ENCODE peak calls at places on chromosomes 5 and 9, in seven cellular contexts. L is activated naive CD8-positive, alpha-beta T cell treated with anti-CD3 and anti-CD28 coated beads, Interleukin-2, amount 50 U/mL, for 24 hours; F is GF-D8; A is GM23338; P is activated CD8-positive, alpha-beta memory T cell treated with anti-CD3 and anti-CD28 coated beads for 4 hours; O is germinal center; E is NCI-H524. I is an unnamed sample.

GRCh38 chr9:70470050-70471015 is 55.9 kb upstream of the KLF9 start:
- DNase-seq in L (no peak), F (no peak), A (no peak), P (no peak), O (no peak), E (no peak), I (no peak)

GRCh38 chr5:16934123-16934522 is 2.0 kb downstream of the MYO10 start:
- DNase-seq in L (peak; percentile 57), F (no peak), A (peak; percentile 92), P (no peak), O (peak; percentile 79), E (peak; percentile 57), I (no peak)

GRCh38 chr5:53926026-53926425 is 365.6 kb downstream of the NDUFS4 start:
- DNase-seq in L (no peak), F (no peak), A (no peak), P (no peak), O (no peak), E (no peak), I (no peak)

GRCh38 chr5:448766-449090 is 5.8 kb downstream of the EXOC3 start:
- DNase-seq in L (no peak), F (no peak), A (no peak), P (no peak), O (no peak), E (no peak), I (no peak)

GRCh38 chr9:135310134-135310533 is 169.4 kb upstream of the PPP1R26 start:
- DNase-seq in L (no peak), F (no peak), A (no peak), P (no peak), O (no peak), E (no peak), I (no peak)

GRCh38 chr9:80501635-80502034 is 929.9 kb downstream of the TLE4 start:
- DNase-seq in L (no peak), F (no peak), A (no peak), P (no peak), O (no peak), E (no peak), I (no peak)

GRCh38 chr9:89522979-89523305 is 25.0 kb upstream of the SEMA4D start:
- DNase-seq in L (no peak), F (no peak), A (no peak), P (no peak), O (no peak), E (no peak), I (no peak)

GRCh38 chr5:1561402-1561929 is 37.7 kb upstream of the LPCAT1 start:
- DNase-seq in L (no peak), F (no peak), A (no peak), P (no peak), O (no peak), E (no peak), I (no peak)

GRCh38 chr5:66987949-66988838 is 208.4 kb downstream of the CD180 start:
- DNase-seq in L (no peak), F (no peak), A (peak; percentile 73), P (no peak), O (peak; percentile 21), E (no peak), I (no peak)

GRCh38 chr5:144207875-144208444 is 37.3 kb downstream of the KCTD16 start:
- DNase-seq in L (no peak), F (no peak), A (no peak), P (no peak), O (no peak), E (no peak), I (no peak)

GRCh38 chr9:114214181-114214580 is 58.8 kb downstream of the COL27A1 start:
- DNase-seq in L (no peak), F (no peak), A (no peak), P (no peak), O (no peak), E (no peak), I (no peak)

GRCh38 chr5:112106878-112107277 is 312.2 kb downstream of the EPB41L4A start:
- DNase-seq in L (no peak), F (no peak), A (no peak), P (no peak), O (no peak), E (no peak), I (no peak)

GRCh38 chr9:26975728-26976707 is 19.8 kb downstream of the IFT74 start:
- DNase-seq in L (no peak), F (no peak), A (peak; percentile 88), P (no peak), O (no peak), E (peak; percentile 3), I (no peak)

GRCh38 chr5:78717674-78718073 is 69.1 kb upstream of the LHFPL2 start:
- DNase-seq in L (no peak), F (no peak), A (no peak), P (no peak), O (no peak), E (no peak), I (no peak)

GRCh38 chr5:77326142-77326541 is 115.7 kb downstream of the PDE8B start:
- DNase-seq in L (no peak), F (no peak), A (no peak), P (no peak), O (no peak), E (no peak), I (no peak)

GRCh38 chr9:3906437-3907213 is 380.8 kb upstream of the RFX3 start:
- DNase-seq in L (no peak), F (no peak), A (no peak), P (no peak), O (no peak), E (no peak), I (no peak)

GRCh38 chr5:16916262-16916878 is 19.7 kb downstream of the MYO10 start:
- DNase-seq in L (no peak), F (no peak), A (no peak), P (no peak), O (no peak), E (no peak), I (no peak)

GRCh38 chr5:174533771-174534221 is 190.6 kb upstream of the MSX2 start:
- DNase-seq in L (no peak), F (no peak), A (no peak), P (no peak), O (no peak), E (no peak), I (no peak)

GRCh38 chr5:82100303-82101077 is 128.7 kb downstream of the ATG10 start:
- DNase-seq in L (no peak), F (peak; percentile 9), A (peak; percentile 25), P (no peak), O (no peak), E (no peak), I (no peak)

GRCh38 chr5:66807743-66808142 is 211.6 kb downstream of the MAST4 start:
- DNase-seq in L (no peak), F (no peak), A (peak; percentile 28), P (no peak), O (no peak), E (no peak), I (no peak)

GRCh38 chr9:136860529-136860928 is 5.6 kb downstream of the EDF1 start:
- DNase-seq in L (no peak), F (no peak), A (no peak), P (no peak), O (no peak), E (no peak), I (no peak)

GRCh38 chr9:75414367-75415160 is 326.2 kb downstream of the OSTF1 start:
- DNase-seq in L (no peak), F (no peak), A (no peak), P (no peak), O (no peak), E (no peak), I (no peak)

GRCh38 chr9:136312436-136312835 is 8.5 kb upstream of the CCDC187 start:
- DNase-seq in L (peak; percentile 58), F (no peak), A (peak; percentile 58), P (no peak), O (peak; percentile 58), E (peak; percentile 40), I (no peak)

GRCh38 chr5:74243634-74244033 is 396.9 kb downstream of the ENC1 start:
- DNase-seq in L (no peak), F (no peak), A (no peak), P (no peak), O (no peak), E (no peak), I (no peak)

GRCh38 chr9:36191290-36191645 is 547 bp downstream of the CLTA start:
- DNase-seq in L (peak; percentile 46), F (no peak), A (peak; percentile 54), P (peak; percentile 9), O (peak; percentile 46), E (no peak), I (peak; percentile 8)

GRCh38 chr5:149777382-149777781 is 47.3 kb downstream of the PPARGC1B start:
- DNase-seq in L (peak; percentile 6), F (no peak), A (peak; percentile 42), P (no peak), O (no peak), E (no peak), I (no peak)